ENCODE peak calls at places on chromosomes 16 and 17, in seven cellular contexts. One of them, this sample, is unnamed.

GRCh38 chr17:74356640-74357465 is 4.8 kb downstream of the BTBD17 start:
- DNase-seq in activated CD8-positive, alpha-beta memory T cell treated with anti-CD3 and anti-CD28 coated beads for 4 hours: no peak
- DNase-seq in brain microvascular endothelial cell: no peak
- DNase-seq in OCI-LY7: no peak
- DNase-seq in NCI-H1694 treated with DMSO at 0.1 percent for 48 hours: no peak
- DNase-seq in activated T-helper 1 cell treated with Interleukin-2 at 50 U/mL for 16 hours: no peak
- DNase-seq in NCI-H146: no peak
- DNase-seq in this sample: no peak

GRCh38 chr17:77783991-77784820 is 174.3 kb upstream of the TNRC6C start:
- DNase-seq in activated CD8-positive, alpha-beta memory T cell treated with anti-CD3 and anti-CD28 coated beads for 4 hours: peak
- DNase-seq in OCI-LY7: no peak
- DNase-seq in activated T-helper 1 cell treated with Interleukin-2 at 50 U/mL for 16 hours: peak
- DNase-seq in NCI-H1694 treated with DMSO at 0.1 percent for 48 hours: no peak
- DNase-seq in brain microvascular endothelial cell: no peak
- DNase-seq in NCI-H146: no peak
- DNase-seq in this sample: no peak

GRCh38 chr17:74746376-74746775 is 2.1 kb upstream of the NHERF1 start:
- DNase-seq in activated T-helper 1 cell treated with Interleukin-2 at 50 U/mL for 16 hours: no peak
- DNase-seq in OCI-LY7: no peak
- DNase-seq in NCI-H146: no peak
- DNase-seq in NCI-H1694 treated with DMSO at 0.1 percent for 48 hours: no peak
- DNase-seq in brain microvascular endothelial cell: no peak
- DNase-seq in activated CD8-positive, alpha-beta memory T cell treated with anti-CD3 and anti-CD28 coated beads for 4 hours: no peak
- DNase-seq in this sample: no peak

GRCh38 chr16:12780467-12780866 is 23.2 kb downstream of the CPPED1 start:
- DNase-seq in activated T-helper 1 cell treated with Interleukin-2 at 50 U/mL for 16 hours: no peak
- DNase-seq in OCI-LY7: no peak
- DNase-seq in activated CD8-positive, alpha-beta memory T cell treated with anti-CD3 and anti-CD28 coated beads for 4 hours: no peak
- DNase-seq in brain microvascular endothelial cell: no peak
- DNase-seq in NCI-H146: no peak
- DNase-seq in NCI-H1694 treated with DMSO at 0.1 percent for 48 hours: no peak
- DNase-seq in this sample: no peak

GRCh38 chr16:28136751-28137434 is 73.4 kb upstream of the GSG1L start:
- DNase-seq in brain microvascular endothelial cell: no peak
- DNase-seq in NCI-H1694 treated with DMSO at 0.1 percent for 48 hours: no peak
- DNase-seq in NCI-H146: no peak
- DNase-seq in OCI-LY7: peak
- DNase-seq in activated T-helper 1 cell treated with Interleukin-2 at 50 U/mL for 16 hours: peak
- DNase-seq in activated CD8-positive, alpha-beta memory T cell treated with anti-CD3 and anti-CD28 coated beads for 4 hours: peak
- DNase-seq in this sample: no peak

GRCh38 chr16:77273-77806 is 685 bp upstream of the MPG start:
- DNase-seq in OCI-LY7: peak
- DNase-seq in NCI-H146: peak
- DNase-seq in brain microvascular endothelial cell: peak
- DNase-seq in activated T-helper 1 cell treated with Interleukin-2 at 50 U/mL for 16 hours: no peak
- DNase-seq in activated CD8-positive, alpha-beta memory T cell treated with anti-CD3 and anti-CD28 coated beads for 4 hours: no peak
- DNase-seq in NCI-H1694 treated with DMSO at 0.1 percent for 48 hours: no peak
- DNase-seq in this sample: peak

GRCh38 chr17:78706271-78706915 is 75.7 kb downstream of the CYTH1 start:
- DNase-seq in NCI-H146: no peak
- DNase-seq in activated CD8-positive, alpha-beta memory T cell treated with anti-CD3 and anti-CD28 coated beads for 4 hours: no peak
- DNase-seq in brain microvascular endothelial cell: peak
- DNase-seq in NCI-H1694 treated with DMSO at 0.1 percent for 48 hours: peak
- DNase-seq in activated T-helper 1 cell treated with Interleukin-2 at 50 U/mL for 16 hours: no peak
- DNase-seq in OCI-LY7: peak
- DNase-seq in this sample: no peak

GRCh38 chr16:53713403-53714013 is 9.6 kb downstream of the FTO start:
- DNase-seq in activated CD8-positive, alpha-beta memory T cell treated with anti-CD3 and anti-CD28 coated beads for 4 hours: no peak
- DNase-seq in OCI-LY7: no peak
- DNase-seq in activated T-helper 1 cell treated with Interleukin-2 at 50 U/mL for 16 hours: no peak
- DNase-seq in brain microvascular endothelial cell: no peak
- DNase-seq in NCI-H146: no peak
- DNase-seq in NCI-H1694 treated with DMSO at 0.1 percent for 48 hours: no peak
- DNase-seq in this sample: no peak

GRCh38 chr17:12867726-12868125 is 78.4 kb downstream of the ARHGAP44 start:
- DNase-seq in brain microvascular endothelial cell: no peak
- DNase-seq in OCI-LY7: no peak
- DNase-seq in activated T-helper 1 cell treated with Interleukin-2 at 50 U/mL for 16 hours: no peak
- DNase-seq in activated CD8-positive, alpha-beta memory T cell treated with anti-CD3 and anti-CD28 coated beads for 4 hours: no peak
- DNase-seq in NCI-H146: no peak
- DNase-seq in NCI-H1694 treated with DMSO at 0.1 percent for 48 hours: no peak
- DNase-seq in this sample: no peak

GRCh38 chr16:528111-529011 is 849 bp downstream of the CAPN15 start:
- DNase-seq in NCI-H1694 treated with DMSO at 0.1 percent for 48 hours: no peak
- DNase-seq in OCI-LY7: peak
- DNase-seq in activated CD8-positive, alpha-beta memory T cell treated with anti-CD3 and anti-CD28 coated beads for 4 hours: peak
- DNase-seq in brain microvascular endothelial cell: no peak
- DNase-seq in activated T-helper 1 cell treated with Interleukin-2 at 50 U/mL for 16 hours: no peak
- DNase-seq in NCI-H146: peak
- DNase-seq in this sample: peak

This sample was measured in hepatic stellate cell.